ENCODE peak calls at places on chromosomes 2 and 18, in eight cellular contexts. I, R, X, S, D, G, M and B are unnamed samples.

GRCh38 chr18:47829831-47830230 is 100.6 kb downstream of the SMAD2 start:
- DNase-seq in G (no peak), R (no peak), S (no peak), D (no peak), X (no peak), I (no peak), M (no peak), B (no peak)

GRCh38 chr2:226256709-226257401 is 542.8 kb downstream of the IRS1 start:
- DNase-seq in S (no peak), M (peak; percentile 60), G (no peak), X (no peak), I (no peak), D (no peak), R (no peak), B (no peak)

GRCh38 chr2:71897836-71898235 is 249.8 kb downstream of the CYP26B1 start:
- DNase-seq in G (no peak), R (no peak), M (no peak), D (no peak), I (no peak), X (no peak), S (no peak), B (no peak)

GRCh38 chr2:120765911-120766757 is 30.5 kb downstream of the GLI2 start:
- DNase-seq in X (peak; percentile 98), G (peak; percentile 64), D (no peak), S (no peak), R (no peak), I (peak; percentile 31), M (peak; percentile 69), B (peak; percentile 94)

GRCh38 chr18:54772081-54772480 is 56.2 kb upstream of the RAB27B start:
- DNase-seq in S (no peak), G (no peak), D (no peak), X (no peak), I (no peak), M (no peak), R (no peak), B (no peak)

GRCh38 chr18:42640160-42640559 is 475.3 kb downstream of the RIT2 start:
- DNase-seq in X (no peak), M (peak; percentile 76), R (no peak), I (no peak), D (no peak), G (no peak), S (no peak), B (no peak)

GRCh38 chr2:115294999-115295398 is 852.6 kb downstream of the DPP10 start:
- DNase-seq in X (no peak), G (no peak), I (no peak), R (no peak), S (no peak), D (no peak), M (no peak), B (no peak)

GRCh38 chr18:10235553-10235952 is 218.9 kb upstream of the APCDD1 start:
- DNase-seq in G (no peak), D (no peak), X (no peak), I (no peak), M (peak; percentile 67), R (no peak), S (no peak), B (no peak)

GRCh38 chr18:58394046-58394445 is 234.8 kb downstream of the ALPK2 start:
- DNase-seq in D (no peak), S (no peak), G (no peak), R (no peak), M (peak; percentile 50), X (peak; percentile 62), I (no peak), B (no peak)

GRCh38 chr2:216740557-216741222 is 45.3 kb upstream of the IGFBP5 start:
- DNase-seq in G (no peak), R (no peak), X (no peak), S (no peak), I (no peak), M (peak; percentile 66), D (no peak), B (no peak)

GRCh38 chr2:189305291-189305943 is 125.9 kb upstream of the COL5A2 start:
- DNase-seq in D (no peak), S (no peak), I (no peak), M (peak; percentile 58), G (no peak), R (peak; percentile 13), X (peak; percentile 79), B (no peak)

GRCh38 chr2:50273003-50273402 is 758.9 kb downstream of the NRXN1 start:
- DNase-seq in S (no peak), D (no peak), M (no peak), R (no peak), X (no peak), G (no peak), I (no peak), B (no peak)

GRCh38 chr2:90079374-90079773 is 1387.9 kb downstream of the RPIA start:
- DNase-seq in G (no peak), D (no peak), S (no peak), I (no peak), R (no peak), M (no peak), X (no peak), B (no peak)

GRCh38 chr2:222518570-222519381 is 94.4 kb downstream of the SGPP2 start:
- DNase-seq in I (no peak), G (no peak), S (no peak), X (peak; percentile 66), M (peak; percentile 69), R (peak; percentile 87), D (no peak), B (no peak)

GRCh38 chr18:79789901-79790885 is 7.5 kb upstream of the KCNG2 start:
- DNase-seq in R (no peak), G (no peak), M (no peak), I (no peak), D (no peak), S (no peak), X (no peak), B (no peak)

GRCh38 chr2:229780856-229781773 is 66.8 kb upstream of the DNER start:
- DNase-seq in X (peak; percentile 57), R (peak; percentile 54), I (no peak), G (peak; percentile 58), S (peak; percentile 27), D (no peak), M (peak; percentile 54), B (peak; percentile 34)

GRCh38 chr18:62878305-62878704 is 163.0 kb downstream of the PHLPP1 start:
- DNase-seq in G (no peak), D (no peak), I (no peak), S (no peak), R (no peak), M (no peak), X (no peak), B (no peak)

GRCh38 chr18:5073026-5073944 is 123.8 kb downstream of the AKAIN1 start:
- DNase-seq in D (no peak), M (peak; percentile 36), S (no peak), G (peak; percentile 6), I (peak; percentile 37), R (peak; percentile 7), X (peak; percentile 3), B (no peak)

GRCh38 chr2:71665168-71666093 is 212.1 kb downstream of the DYSF start:
- DNase-seq in G (no peak), S (no peak), D (no peak), I (no peak), M (no peak), X (no peak), R (no peak), B (no peak)

GRCh38 chr2:238949710-238950345 is 101.9 kb downstream of the TWIST2 start:
- DNase-seq in R (no peak), M (no peak), D (no peak), G (no peak), S (no peak), I (no peak), X (no peak), B (no peak)